ENCODE peak calls at places on chromosome 13, in eight cellular contexts. E, V, C, O, A, I, T and K are unnamed samples.

GRCh38 chr13:110092869-110093268 is 214.1 kb downstream of the COL4A1 start:
- DNase-seq in E (no peak), V (no peak), C (no peak), O (no peak), A (no peak), I (peak), T (no peak), K (peak)

GRCh38 chr13:32316476-32316875 is 1.2 kb downstream of the BRCA2 start:
- DNase-seq in E (no peak), V (no peak), C (no peak), O (no peak), A (no peak), I (no peak), T (no peak), K (no peak)

GRCh38 chr13:45162194-45162593 is 38.7 kb downstream of the KCTD4 start:
- DNase-seq in E (no peak), V (no peak), C (no peak), O (no peak), A (no peak), I (peak), T (no peak), K (peak)

GRCh38 chr13:90414691-90415596 is 932.5 kb upstream of the MIR17HG start:
- DNase-seq in E (no peak), V (peak), C (no peak), O (no peak), A (no peak), I (peak), T (peak), K (peak)

GRCh38 chr13:42808572-42808971 is 27.2 kb downstream of the FAM216B start:
- DNase-seq in E (no peak), V (peak), C (no peak), O (no peak), A (no peak), I (peak), T (no peak), K (no peak)

GRCh38 chr13:23867027-23867491 is 22.1 kb downstream of the MIPEP start:
- DNase-seq in E (no peak), V (peak), C (no peak), O (no peak), A (no peak), I (peak), T (no peak), K (peak)

GRCh38 chr13:39144941-39145533 is 106.8 kb downstream of the NHLRC3 start:
- DNase-seq in E (no peak), V (peak), C (no peak), O (peak), A (no peak), I (peak), T (peak), K (peak)

GRCh38 chr13:112355274-112355843 is 20.8 kb upstream of the SPACA7 start:
- DNase-seq in E (no peak), V (no peak), C (no peak), O (no peak), A (no peak), I (no peak), T (no peak), K (no peak)

GRCh38 chr13:63595811-63596210 is 2180.2 kb upstream of the PCDH20 start:
- DNase-seq in E (no peak), V (no peak), C (no peak), O (no peak), A (no peak), I (no peak), T (no peak), K (no peak)

GRCh38 chr13:24629320-24629719 is 50.9 kb upstream of the ATP12A start:
- DNase-seq in E (no peak), V (no peak), C (no peak), O (no peak), A (no peak), I (no peak), T (no peak), K (no peak)

GRCh38 chr13:33752631-33753030 is 65.3 kb upstream of the RFC3 start:
- DNase-seq in E (no peak), V (no peak), C (no peak), O (no peak), A (no peak), I (no peak), T (no peak), K (no peak)

GRCh38 chr13:110233181-110233641 is 73.7 kb downstream of the COL4A1 start:
- DNase-seq in E (peak), V (no peak), C (no peak), O (peak), A (no peak), I (peak), T (no peak), K (peak)

GRCh38 chr13:114107686-114108081 is 24.7 kb downstream of the RASA3 start:
- DNase-seq in E (no peak), V (no peak), C (no peak), O (peak), A (peak), I (peak), T (no peak), K (peak)

GRCh38 chr13:23739597-23739996 is 149.6 kb downstream of the MIPEP start:
- DNase-seq in E (no peak), V (no peak), C (no peak), O (no peak), A (no peak), I (no peak), T (no peak), K (no peak)

GRCh38 chr13:40333238-40333637 is 333.2 kb downstream of the FOXO1 start:
- DNase-seq in E (no peak), V (peak), C (no peak), O (no peak), A (no peak), I (no peak), T (no peak), K (no peak)

GRCh38 chr13:38582133-38582532 is 104.7 kb upstream of the FREM2 start:
- DNase-seq in E (no peak), V (peak), C (no peak), O (no peak), A (no peak), I (peak), T (no peak), K (peak)

GRCh38 chr13:80173224-80173623 is 167.7 kb downstream of the SPRY2 start:
- DNase-seq in E (no peak), V (no peak), C (no peak), O (no peak), A (no peak), I (no peak), T (no peak), K (no peak)

GRCh38 chr13:39777527-39778061 is 122.1 kb downstream of the COG6 start:
- DNase-seq in E (no peak), V (peak), C (no peak), O (no peak), A (no peak), I (peak), T (peak), K (peak)

GRCh38 chr13:51919531-51919930 is 57.8 kb downstream of the CCDC70 start:
- DNase-seq in E (no peak), V (no peak), C (no peak), O (no peak), A (no peak), I (no peak), T (no peak), K (no peak)

GRCh38 chr13:113903361-113903760 is 39.5 kb upstream of the GAS6 start:
- DNase-seq in E (peak), V (no peak), C (no peak), O (peak), A (no peak), I (peak), T (peak), K (peak)

GRCh38 chr13:110458017-110458416 is 103.5 kb downstream of the RAB20 start:
- DNase-seq in E (no peak), V (no peak), C (no peak), O (no peak), A (no peak), I (no peak), T (no peak), K (no peak)

GRCh38 chr13:99436686-99437416 is 64.4 kb upstream of the TM9SF2 start:
- DNase-seq in E (peak), V (peak), C (peak), O (peak), A (peak), I (peak), T (peak), K (peak)

GRCh38 chr13:22198001-22198400 is 527.1 kb downstream of the FGF9 start:
- DNase-seq in E (no peak), V (no peak), C (no peak), O (no peak), A (no peak), I (no peak), T (no peak), K (no peak)

GRCh38 chr13:45765464-45765863 is 63.3 kb downstream of the CBY2 start:
- DNase-seq in E (no peak), V (no peak), C (no peak), O (no peak), A (no peak), I (peak), T (no peak), K (no peak)

GRCh38 chr13:36310417-36311108 is 12.9 kb upstream of the CCDC169 start:
- DNase-seq in E (no peak), V (no peak), C (no peak), O (no peak), A (no peak), I (peak), T (no peak), K (no peak)

GRCh38 chr13:27038323-27038722 is 133.3 kb downstream of the USP12 start:
- DNase-seq in E (no peak), V (peak), C (no peak), O (no peak), A (no peak), I (peak), T (peak), K (peak)

GRCh38 chr13:27039171-27039701 is 132.4 kb downstream of the USP12 start:
- DNase-seq in E (no peak), V (no peak), C (no peak), O (no peak), A (no peak), I (no peak), T (no peak), K (no peak)

GRCh38 chr13:27036236-27036981 is 135.2 kb downstream of the USP12 start:
- DNase-seq in E (no peak), V (peak), C (no peak), O (no peak), A (no peak), I (no peak), T (no peak), K (peak)

GRCh38 chr13:27037171-27037570 is 134.4 kb downstream of the USP12 start:
- DNase-seq in E (no peak), V (no peak), C (no peak), O (no peak), A (no peak), I (no peak), T (no peak), K (no peak)

GRCh38 chr13:27037571-27037970 is 134.0 kb downstream of the USP12 start:
- DNase-seq in E (no peak), V (no peak), C (no peak), O (no peak), A (no peak), I (no peak), T (no peak), K (no peak)
- H3K4me3 ChIP-seq in E (no peak), V (no peak), C (no peak), O (no peak), A (no peak), I (no peak), T (no peak), K (no peak)

DNA sequence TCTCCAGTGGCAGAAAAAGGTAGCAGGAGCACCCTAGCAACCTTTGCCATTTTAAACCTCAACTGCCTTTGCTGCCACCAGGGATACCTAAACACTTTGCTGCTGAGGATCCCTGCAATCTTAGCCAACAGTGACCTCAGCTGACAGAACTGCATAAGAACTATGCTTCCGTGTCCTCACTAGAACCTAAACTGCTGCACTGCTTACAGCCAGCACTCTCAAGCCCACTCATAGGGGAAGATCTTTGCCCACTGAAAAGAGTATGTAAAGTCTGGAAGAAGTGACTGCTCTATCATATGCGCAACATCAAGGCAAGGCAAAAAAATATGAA is 270.0 kb upstream of the PCDH20 start:
- DNase-seq in E (no peak), V (no peak), C (no peak), O (no peak), A (no peak), I (no peak), T (no peak), K (no peak)
- TF ChIP-seq CTCF in E (no peak), V (no peak), C (no peak), O (peak), A (peak), I (no peak), T (no peak), K (no peak)

GRCh38 chr13:57634829-57635165 is 3.3 kb downstream of the PCDH17 start:
- DNase-seq in E (no peak), V (no peak), C (no peak), O (no peak), A (peak), I (no peak), T (no peak), K (no peak)
- H3K4me3 ChIP-seq in E (peak), V (no peak), C (no peak), O (peak), A (peak), I (no peak), T (no peak), K (no peak)

GRCh38 chr13:78413887-78414553 is 189.3 kb downstream of the POU4F1 start:
- DNase-seq in E (no peak), V (no peak), C (no peak), O (no peak), A (no peak), I (no peak), T (no peak), K (no peak)
- TF ChIP-seq CTCF in E (no peak), V (no peak), C (no peak), O (no peak), A (no peak), I (no peak), T (no peak), K (no peak)

GRCh38 chr13:102012299-102013293 is 389.3 kb downstream of the FGF14 start:
- DNase-seq in E (peak), V (no peak), C (no peak), O (peak), A (no peak), I (no peak), T (no peak), K (no peak)
- H3K4me3 ChIP-seq in E (peak), V (no peak), C (no peak), O (no peak), A (no peak), I (no peak), T (no peak), K (no peak)

GRCh38 chr13:20553309-20553708 is 13.6 kb upstream of the IFT88 start:
- DNase-seq in E (no peak), V (no peak), C (no peak), O (no peak), A (no peak), I (no peak), T (no peak), K (no peak)

GRCh38 chr13:20546559-20546958 is 20.4 kb upstream of the IFT88 start:
- DNase-seq in E (no peak), V (no peak), C (no peak), O (no peak), A (no peak), I (no peak), T (no peak), K (no peak)

GRCh38 chr13:20547479-20547908 is 19.5 kb upstream of the IFT88 start:
- DNase-seq in E (no peak), V (no peak), C (no peak), O (no peak), A (no peak), I (no peak), T (no peak), K (no peak)

GRCh38 chr13:20550799-20551198 is 16.2 kb upstream of the IFT88 start:
- DNase-seq in E (no peak), V (no peak), C (no peak), O (no peak), A (no peak), I (no peak), T (no peak), K (peak)
- TF ChIP-seq CTCF in E (no peak), V (no peak), C (no peak), O (no peak), A (no peak), I (no peak), T (no peak), K (no peak)

DNA sequence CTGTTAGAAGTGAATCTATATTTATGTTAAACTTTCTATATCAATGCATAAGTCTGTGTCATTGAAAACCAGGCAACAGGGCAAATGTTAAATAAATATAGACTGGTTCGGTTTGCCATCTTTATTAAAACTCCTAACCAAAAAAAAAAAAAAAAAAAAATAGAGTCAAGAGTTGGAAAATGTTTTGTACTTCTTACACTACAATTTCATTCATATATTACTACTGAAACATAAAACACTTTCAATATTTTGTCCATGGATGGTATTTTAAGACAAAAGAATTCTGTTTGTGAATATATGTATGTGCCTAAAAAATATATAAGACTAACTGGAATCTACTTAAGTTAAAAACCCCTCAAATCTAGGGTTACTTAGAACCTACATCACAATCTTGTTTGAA is 5.2 kb downstream of the DACH1 start:
- DNase-seq in E (no peak), V (no peak), C (no peak), O (no peak), A (no peak), I (no peak), T (no peak), K (no peak)
- H3K4me3 ChIP-seq in E (no peak), V (no peak), C (no peak), O (no peak), A (no peak), I (no peak), T (no peak), K (no peak)

GRCh38 chr13:91722267-91722884 is 324.0 kb downstream of the GPC5 start:
- DNase-seq in E (no peak), V (peak), C (no peak), O (no peak), A (no peak), I (peak), T (no peak), K (peak)
- TF ChIP-seq CTCF in E (peak), V (peak), C (peak), O (peak), A (peak), I (peak), T (no peak), K (peak)

GRCh38 chr13:84400711-84401110 is 518.4 kb upstream of the SLITRK1 start:
- DNase-seq in E (no peak), V (peak), C (no peak), O (no peak), A (no peak), I (peak), T (peak), K (peak)
- H3K4me3 ChIP-seq in E (no peak), V (no peak), C (no peak), O (no peak), A (no peak), I (no peak), T (no peak), K (no peak)